ENCODE peak calls at places on chromosome 3, in nine cellular contexts. G, K, I, V, R, U, B, M and E are unnamed samples.

GRCh38 chr3:178182337-178182761 is 353.9 kb upstream of the KCNMB2 start:
- DNase-seq in G (no peak), K (no peak), I (no peak), V (no peak), R (no peak), U (peak; percentile 3), B (no peak), M (no peak), E (no peak)

GRCh38 chr3:49414753-49415152 is 2.5 kb downstream of the TCTA start:
- DNase-seq in G (no peak), K (no peak), I (no peak), V (no peak), R (no peak), U (no peak), B (no peak), M (no peak), E (no peak)

GRCh38 chr3:172557515-172558220 is 34.4 kb upstream of the TNFSF10 start:
- DNase-seq in G (no peak), K (no peak), I (no peak), V (no peak), R (no peak), U (no peak), B (no peak), M (no peak), E (no peak)

GRCh38 chr3:146814601-146815315 is 209.6 kb upstream of the PLSCR5 start:
- DNase-seq in G (no peak), K (no peak), I (no peak), V (peak; percentile 8), R (no peak), U (no peak), B (no peak), M (no peak), E (no peak)

GRCh38 chr3:10772230-10773161 is 43.5 kb upstream of the SLC6A11 start:
- DNase-seq in G (no peak), K (no peak), I (no peak), V (peak; percentile 85), R (no peak), U (no peak), B (peak; percentile 40), M (no peak), E (no peak)

GRCh38 chr3:157551961-157552360 is 48.7 kb upstream of the VEPH1 start:
- DNase-seq in G (no peak), K (no peak), I (no peak), V (no peak), R (no peak), U (no peak), B (no peak), M (no peak), E (no peak)

GRCh38 chr3:8421267-8421666 is 80.4 kb upstream of the LMCD1 start:
- DNase-seq in G (no peak), K (no peak), I (no peak), V (peak; percentile 12), R (no peak), U (no peak), B (no peak), M (no peak), E (no peak)

GRCh38 chr3:184503647-184504046 is 57.9 kb upstream of the EPHB3 start:
- DNase-seq in G (no peak), K (no peak), I (no peak), V (peak; percentile 23), R (no peak), U (no peak), B (no peak), M (no peak), E (no peak)

GRCh38 chr3:15612001-15612400 is 10.5 kb downstream of the BTD start:
- DNase-seq in G (no peak), K (no peak), I (no peak), V (no peak), R (no peak), U (no peak), B (no peak), M (no peak), E (no peak)